ENCODE peak calls at places on chromosomes 7 and 10, in six cellular contexts. L, X, D, I, W and H are unnamed samples.

GRCh38 chr7:70271617-70272081 is 673.4 kb downstream of the AUTS2 start:
- DNase-seq in D (no peak), X (no peak), L (no peak), I (no peak), W (no peak), H (no peak)

GRCh38 chr7:25069900-25070443 is 55.1 kb downstream of the CYCS start:
- DNase-seq in D (peak; percentile 50), W (peak; percentile 61), I (no peak), L (peak; percentile 80), X (no peak), H (no peak)

GRCh38 chr10:45071043-45071813 is 70.5 kb downstream of the ZNF22 start:
- DNase-seq in I (no peak), D (no peak), W (no peak), X (no peak), L (no peak), H (no peak)

GRCh38 chr10:64332551-64332950 is 811.4 kb downstream of the REEP3 start:
- DNase-seq in X (no peak), I (no peak), L (no peak), D (no peak), W (no peak), H (no peak)

GRCh38 chr10:49298990-49299815 is at the start of gene C10orf71:
- DNase-seq in X (no peak), D (no peak), I (no peak), W (peak; percentile 41), L (peak; percentile 72), H (no peak)

GRCh38 chr10:34491666-34492065 is 323.4 kb downstream of the PARD3 start:
- DNase-seq in I (no peak), L (no peak), D (no peak), X (no peak), W (no peak), H (no peak)

GRCh38 chr10:92571649-92572048 is 2.2 kb downstream of the IDE start:
- DNase-seq in I (no peak), L (peak; percentile 15), X (no peak), D (no peak), W (no peak), H (no peak)

GRCh38 chr7:69412331-69413146 is 185.7 kb upstream of the AUTS2 start:
- DNase-seq in D (no peak), I (no peak), X (no peak), L (no peak), W (no peak), H (no peak)

GRCh38 chr7:80675090-80675489 is 36.6 kb downstream of the CD36 start:
- DNase-seq in D (no peak), W (no peak), I (no peak), X (no peak), L (no peak), H (no peak)

GRCh38 chr7:86025807-86026206 is 617.9 kb upstream of the GRM3 start:
- DNase-seq in D (no peak), I (no peak), X (no peak), L (no peak), W (no peak), H (no peak)

GRCh38 chr7:108147031-108147563 is 16.9 kb upstream of the LAMB4 start:
- DNase-seq in L (no peak), D (peak; percentile 22), W (no peak), X (no peak), I (no peak), H (no peak)

GRCh38 chr7:135706038-135706742 is 21.8 kb downstream of the SLC13A4 start:
- DNase-seq in L (no peak), D (no peak), I (no peak), W (no peak), X (no peak), H (no peak)

GRCh38 chr7:135707570-135707966 is 20.4 kb downstream of the SLC13A4 start:
- DNase-seq in D (no peak), L (no peak), W (no peak), X (no peak), I (no peak), H (no peak)

GRCh38 chr7:135704698-135705097 is 23.3 kb downstream of the SLC13A4 start:
- DNase-seq in I (no peak), D (no peak), X (no peak), L (no peak), W (no peak), H (no peak)

GRCh38 chr7:135706858-135707569 is 21.0 kb downstream of the SLC13A4 start:
- DNase-seq in D (no peak), X (no peak), I (no peak), L (no peak), W (no peak), H (no peak)

GRCh38 chr7:135704074-135704473 is 23.9 kb downstream of the SLC13A4 start:
- DNase-seq in X (no peak), D (no peak), I (no peak), L (no peak), W (no peak), H (no peak)
- TF ChIP-seq CTCF in X (no peak), D (no peak), I (no peak), L (peak; percentile 34), W (peak; percentile 10), H (no peak)

DNA sequence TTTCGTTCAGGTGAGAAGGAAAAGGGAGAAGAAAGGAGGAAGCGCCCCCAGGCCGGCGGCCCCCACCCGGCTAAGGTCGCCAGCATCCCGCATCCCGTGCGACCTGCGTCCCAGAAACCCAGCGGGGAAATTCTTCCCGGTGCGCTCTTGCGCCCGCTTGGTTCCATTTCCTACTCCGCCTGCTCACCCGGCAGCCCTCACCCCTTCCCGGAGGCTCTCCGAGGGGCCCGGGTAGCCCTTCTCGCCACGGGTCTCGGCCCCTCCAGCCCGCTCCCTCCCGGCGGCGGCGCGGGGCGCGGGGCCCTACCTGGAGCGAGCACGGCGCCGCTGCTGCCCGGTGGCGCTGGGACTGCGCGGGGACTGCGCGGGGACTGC is at the start of gene PRKCQ:
- DNase-seq in L (peak; percentile 69), X (no peak), I (no peak), D (no peak), W (no peak), H (no peak)
- TF ChIP-seq CTCF in L (no peak), X (no peak), I (no peak), D (no peak), W (no peak), H (no peak)

GRCh38 chr7:85014936-85015335 is 171.9 kb downstream of the SEMA3D start:
- DNase-seq in I (no peak), L (no peak), W (no peak), X (no peak), D (no peak), H (no peak)
- TF ChIP-seq CTCF in I (no peak), L (peak; percentile 3), W (peak; percentile 26), X (no peak), D (no peak), H (no peak)

GRCh38 chr10:106555599-106555998 is 608.9 kb downstream of the SORCS1 start:
- DNase-seq in X (no peak), L (peak; percentile 52), D (no peak), W (no peak), I (no peak), H (no peak)
- TF ChIP-seq CTCF in X (no peak), L (peak; percentile 22), D (no peak), W (no peak), I (no peak), H (no peak)

GRCh38 chr10:60877777-60878120 is 66.2 kb downstream of the RHOBTB1 start:
- DNase-seq in X (no peak), L (no peak), I (no peak), W (no peak), D (no peak), H (no peak)

GRCh38 chr10:60877066-60877776 is 66.8 kb downstream of the RHOBTB1 start:
- DNase-seq in L (no peak), W (no peak), D (no peak), I (no peak), X (no peak), H (no peak)

GRCh38 chr10:60878224-60878623 is 65.8 kb downstream of the RHOBTB1 start:
- DNase-seq in L (no peak), X (no peak), W (no peak), D (no peak), I (no peak), H (no peak)

GRCh38 chr10:60883187-60883586 is 60.8 kb downstream of the RHOBTB1 start:
- DNase-seq in I (no peak), W (no peak), L (peak; percentile 31), X (no peak), D (no peak), H (no peak)
- TF ChIP-seq CTCF in I (no peak), W (peak; percentile 19), L (peak; percentile 53), X (peak; percentile 31), D (no peak), H (no peak)

DNA sequence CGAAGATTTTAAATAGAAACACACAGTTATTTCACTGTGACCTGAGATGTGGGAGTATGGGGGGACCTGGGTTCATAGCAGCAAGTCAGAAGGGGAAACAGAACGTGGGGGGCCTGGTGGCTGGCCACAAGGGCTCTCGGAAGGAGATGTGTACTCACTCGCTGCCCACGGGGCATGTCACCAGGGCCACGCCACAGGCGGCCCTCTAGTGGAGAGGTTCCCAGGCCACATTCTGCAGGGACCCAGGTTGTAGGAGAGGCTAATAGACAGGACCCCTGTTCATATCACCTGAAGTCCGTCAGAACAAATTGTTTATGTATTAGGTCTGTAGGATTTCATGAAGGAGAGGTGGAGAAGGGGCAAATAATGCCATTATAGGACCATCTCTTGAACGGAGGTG is 25.1 kb upstream of the SVOPL start:
- DNase-seq in D (no peak), I (no peak), L (no peak), W (no peak), X (no peak), H (no peak)
- TF ChIP-seq CTCF in D (no peak), I (no peak), L (peak; percentile 10), W (no peak), X (no peak), H (no peak)

GRCh38 chr10:6635784-6636183 is 55.7 kb upstream of the PRKCQ start:
- DNase-seq in W (no peak), I (no peak), X (no peak), D (no peak), L (no peak), H (no peak)

GRCh38 chr10:6642881-6643280 is 62.8 kb upstream of the PRKCQ start:
- DNase-seq in W (no peak), L (no peak), D (no peak), X (no peak), I (no peak), H (no peak)

GRCh38 chr10:6640433-6641040 is 60.5 kb upstream of the PRKCQ start:
- DNase-seq in D (no peak), X (no peak), L (no peak), I (no peak), W (no peak), H (no peak)

DNA sequence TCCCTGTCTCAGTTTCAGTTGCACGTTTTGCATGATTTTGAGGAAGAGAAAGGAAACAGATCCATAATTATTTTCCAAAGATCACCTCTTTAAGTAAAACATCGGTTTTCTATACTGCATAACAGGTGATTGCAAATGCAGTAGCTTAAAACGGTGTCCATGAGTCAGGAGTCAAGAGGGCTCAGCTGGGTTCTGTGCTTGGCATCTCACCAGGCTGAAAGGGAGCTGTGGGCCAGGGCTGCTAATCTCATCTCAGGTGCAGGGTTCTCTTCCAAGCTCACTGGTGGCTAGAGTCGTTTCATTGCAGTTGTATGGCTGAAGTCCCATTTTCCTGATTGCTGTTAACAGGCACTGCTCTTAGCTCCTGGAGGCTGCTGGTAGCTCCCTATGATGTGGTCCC is 57.0 kb upstream of the PRKCQ start:
- DNase-seq in L (no peak), X (no peak), W (no peak), I (no peak), D (no peak), H (no peak)
- TF ChIP-seq CTCF in L (no peak), X (no peak), W (no peak), I (no peak), D (no peak), H (no peak)

GRCh38 chr10:35492387-35493195 is 112.5 kb upstream of the GJD4 start:
- DNase-seq in D (no peak), X (no peak), L (no peak), W (no peak), I (no peak), H (no peak)
- TF ChIP-seq CTCF in D (no peak), X (no peak), L (no peak), W (no peak), I (no peak), H (no peak)